ENCODE peak calls at places on chromosomes 6 and 20, in four cellular contexts. Z is HepG2, B is H1, S is GM12878. N is an unnamed sample.

GRCh38 chr6:106591111-106591825 is 38.0 kb downstream of the RTN4IP1 start:
- DNase-seq in Z (peak), S (no peak), B (no peak), N (no peak)

GRCh38 chr6:71419217-71419953 is 130.8 kb downstream of the OGFRL1 start:
- DNase-seq in S (no peak), Z (no peak), B (no peak), N (no peak)

GRCh38 chr6:70669133-70669532 is 1.4 kb downstream of the SMAP1 start:
- DNase-seq in S (no peak), B (no peak), Z (peak), N (no peak)

GRCh38 chr6:28683945-28684538 is 158.4 kb downstream of the GPX5 start:
- DNase-seq in Z (peak), S (no peak), B (no peak), N (no peak)

GRCh38 chr20:31674895-31675827 is 37.4 kb downstream of the COX4I2 start:
- DNase-seq in Z (no peak), S (no peak), B (no peak), N (no peak)

GRCh38 chr6:109006818-109007217 is 87.8 kb downstream of the SESN1 start:
- DNase-seq in S (no peak), Z (no peak), B (no peak), N (no peak)

GRCh38 chr20:36235892-36236785 is at the start of gene AAR2:
- DNase-seq in S (peak), B (peak), Z (peak), N (peak)

GRCh38 chr20:4297141-4297826 is 281.9 kb upstream of the RNF24 start:
- DNase-seq in Z (peak), S (no peak), B (no peak), N (no peak)

GRCh38 chr6:109252261-109253041 is 129.8 kb downstream of the CD164 start:
- DNase-seq in Z (peak), B (no peak), S (no peak), N (no peak)

GRCh38 chr20:53939554-53940355 is 130.6 kb downstream of the BCAS1 start:
- DNase-seq in S (peak), B (peak), Z (peak), N (peak)

GRCh38 chr20:59063358-59064213 is 21.0 kb upstream of the PRELID3B start:
- DNase-seq in B (no peak), Z (no peak), S (no peak), N (no peak)

GRCh38 chr6:110509617-110510231 is 33.3 kb upstream of the SLC22A16 start:
- DNase-seq in S (no peak), B (no peak), Z (peak), N (no peak)

GRCh38 chr20:58408603-58409246 is 19.7 kb downstream of the VAPB start:
- DNase-seq in Z (peak), B (no peak), S (no peak), N (no peak)

GRCh38 chr6:138086573-138087196 is 20.5 kb downstream of the PERP start:
- DNase-seq in B (peak), S (no peak), Z (peak), N (peak)

GRCh38 chr6:38185752-38186151 is 366.2 kb downstream of the ZFAND3 start:
- DNase-seq in Z (no peak), S (no peak), B (no peak), N (no peak)

GRCh38 chr6:101000334-101000733 is 119.2 kb upstream of the ASCC3 start:
- DNase-seq in Z (no peak), S (no peak), B (no peak), N (no peak)

GRCh38 chr6:163634514-163635171 is 220.1 kb downstream of the QKI start:
- DNase-seq in Z (no peak), B (no peak), S (no peak), N (no peak)

GRCh38 chr6:15691250-15691869 is 28.5 kb upstream of the DTNBP1 start:
- DNase-seq in S (peak), B (peak), Z (peak), N (peak)

GRCh38 chr6:136784910-136785746 is 7.1 kb downstream of the MAP3K5 start:
- DNase-seq in S (no peak), Z (no peak), B (no peak), N (no peak)

GRCh38 chr6:10759884-10760329 is 12.3 kb downstream of the TMEM14B start:
- DNase-seq in S (no peak), B (no peak), Z (no peak), N (no peak)

GRCh38 chr6:35191899-35192298 is 21.9 kb upstream of the SCUBE3 start:
- DNase-seq in Z (no peak), S (no peak), B (no peak), N (no peak)

GRCh38 chr6:132888701-132889100 is 74.3 kb downstream of the RPS12 start:
- DNase-seq in B (no peak), S (no peak), Z (no peak), N (no peak)

GRCh38 chr6:76555090-76555489 is 482.6 kb upstream of the IMPG1 start:
- DNase-seq in B (peak), Z (no peak), S (no peak), N (no peak)

GRCh38 chr6:105692630-105693212 is 289.8 kb upstream of the PREP start:
- DNase-seq in S (no peak), B (no peak), Z (no peak), N (no peak)

GRCh38 chr6:90088009-90088408 is 193.7 kb downstream of the GJA10 start:
- DNase-seq in S (no peak), Z (no peak), B (no peak), N (no peak)

GRCh38 chr20:14341782-14342181 is 4.4 kb upstream of the FLRT3 start:
- DNase-seq in Z (no peak), B (no peak), S (no peak), N (no peak)

GRCh38 chr6:152846825-152847224 is 96.2 kb downstream of the VIP start:
- DNase-seq in B (no peak), S (no peak), Z (peak), N (no peak)

GRCh38 chr6:7758456-7758855 is 32.6 kb downstream of the BMP6 start:
- DNase-seq in B (no peak), Z (no peak), S (no peak), N (no peak)

GRCh38 chr6:38488876-38489275 is 150.9 kb downstream of the BTBD9 start:
- DNase-seq in Z (no peak), B (no peak), S (no peak), N (no peak)

GRCh38 chr6:151512481-151512880 is 18.7 kb downstream of the CCDC170 start:
- DNase-seq in S (no peak), Z (no peak), B (no peak), N (no peak)

GRCh38 chr6:155505560-155505959 is 49.9 kb upstream of the NOX3 start:
- DNase-seq in Z (no peak), S (no peak), B (no peak), N (no peak)

GRCh38 chr6:56242343-56242742 is 5.0 kb downstream of the COL21A1 start:
- DNase-seq in S (no peak), B (no peak), Z (no peak), N (no peak)

GRCh38 chr6:16058188-16058780 is 70.6 kb upstream of the MYLIP start:
- DNase-seq in B (no peak), S (no peak), Z (no peak), N (no peak)

GRCh38 chr6:141587482-141588266 is 545.1 kb upstream of the GJE1 start:
- DNase-seq in B (no peak), S (no peak), Z (no peak), N (no peak)

GRCh38 chr6:15911753-15912504 is 217.0 kb upstream of the MYLIP start:
- DNase-seq in B (no peak), Z (no peak), S (no peak), N (peak)

GRCh38 chr6:18389479-18389878 is 2.3 kb downstream of the RNF144B start:
- DNase-seq in B (no peak), Z (no peak), S (no peak), N (no peak)

DNA sequence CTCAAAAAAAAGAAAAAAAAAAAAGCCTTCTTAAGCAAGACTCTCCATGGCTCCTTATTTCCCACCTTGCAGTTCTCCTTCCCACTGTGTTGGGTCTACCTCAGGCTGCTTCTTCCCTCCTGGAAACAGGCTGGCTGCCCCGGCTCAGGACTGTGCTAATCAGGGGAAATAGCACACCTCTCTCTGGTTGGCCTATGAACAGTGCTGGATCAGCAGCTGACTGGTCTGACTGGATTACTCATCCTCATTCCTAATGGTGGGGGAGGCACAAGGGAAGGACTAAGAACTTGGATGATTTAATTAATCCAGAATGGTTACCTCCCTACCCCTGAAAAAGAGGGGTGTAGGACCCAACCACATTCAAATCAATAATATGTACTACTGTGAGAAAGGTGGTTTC is 3.9 kb upstream of the SRSF3 start:
- DNase-seq in Z (peak), B (no peak), S (no peak), N (no peak)
- TF ChIP-seq SUZ12 in Z (no peak), B (no peak), S (no peak), N (no peak)

DNA sequence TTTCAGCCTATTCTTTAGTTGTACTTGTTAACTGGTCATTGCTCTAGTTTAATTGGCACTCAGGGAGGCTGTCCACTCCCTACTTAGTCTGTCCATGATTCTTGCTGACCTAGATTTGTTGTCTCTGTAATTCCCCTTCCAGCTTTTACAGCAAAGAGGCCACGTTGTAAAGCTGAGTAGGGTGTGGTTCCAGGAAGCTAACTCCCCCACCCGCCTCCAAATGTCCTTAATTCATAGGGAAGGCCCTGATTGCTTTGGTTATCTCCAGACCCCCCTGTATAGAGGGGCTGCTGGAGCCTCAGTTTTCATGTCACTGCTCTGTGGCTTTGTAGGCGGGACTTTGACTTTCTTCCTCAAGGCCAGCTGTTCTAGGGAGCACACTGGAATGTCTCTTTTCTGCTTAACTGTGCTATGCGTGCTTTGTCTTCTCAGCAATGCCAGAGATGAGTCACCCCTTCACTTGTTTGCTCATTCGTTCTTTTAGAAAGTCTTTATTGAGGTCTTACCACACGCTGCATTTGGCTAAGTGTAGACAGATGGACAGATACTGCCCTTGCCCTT is 175.1 kb upstream of the JAG1 start:
- DNase-seq in B (peak), S (peak), Z (peak), N (peak)
- TF ChIP-seq ZNF274 in B (no peak), S (no peak), Z (no peak), N (no peak)

GRCh38 chr20:34274694-34275093 is 28.5 kb downstream of the AHCY start:
- DNase-seq in Z (peak), B (no peak), S (no peak), N (no peak)

GRCh38 chr20:34268851-34269668 is 27.8 kb downstream of the ASIP start:
- DNase-seq in B (no peak), Z (no peak), S (no peak), N (no peak)

GRCh38 chr20:34268145-34268544 is 26.9 kb downstream of the ASIP start:
- DNase-seq in S (no peak), Z (no peak), B (no peak), N (no peak)

GRCh38 chr20:34271961-34272360 is 30.7 kb downstream of the ASIP start:
- DNase-seq in S (no peak), B (no peak), Z (no peak), N (no peak)

DNA sequence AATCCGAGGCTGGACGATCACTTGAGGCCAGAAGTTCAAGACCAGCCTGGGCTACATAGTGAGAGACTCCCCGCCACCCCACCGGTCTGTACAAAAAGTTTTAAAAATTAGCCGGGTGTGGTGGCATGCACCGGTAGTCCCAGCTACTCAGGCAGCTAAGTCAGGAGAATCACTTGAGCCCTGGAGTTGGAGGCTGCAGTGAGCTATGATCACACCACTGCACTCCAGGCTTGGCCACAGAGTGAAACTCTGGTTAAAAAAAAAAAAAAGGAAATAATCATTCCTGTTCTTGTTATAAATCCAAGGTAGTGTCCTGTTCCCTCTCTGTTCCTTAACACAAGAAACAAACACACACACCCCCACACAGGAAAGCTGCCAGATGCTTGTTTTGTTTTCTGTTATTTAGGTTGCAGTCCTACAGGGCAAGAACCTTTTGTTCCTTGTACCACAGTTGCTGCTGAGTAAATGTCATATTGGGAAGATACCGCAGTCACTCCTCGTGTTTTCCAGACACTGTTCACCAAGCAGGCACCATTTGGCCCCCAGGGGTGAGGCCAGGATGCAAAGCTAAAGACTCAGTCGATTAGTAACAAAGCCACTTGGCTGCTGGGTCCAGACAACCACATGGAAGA is 28.9 kb downstream of the ASIP start:
- DNase-seq in Z (no peak), S (no peak), B (no peak), N (no peak)
- TF ChIP-seq YY1 in Z (no peak), S (no peak), B (no peak), N (no peak)

DNA sequence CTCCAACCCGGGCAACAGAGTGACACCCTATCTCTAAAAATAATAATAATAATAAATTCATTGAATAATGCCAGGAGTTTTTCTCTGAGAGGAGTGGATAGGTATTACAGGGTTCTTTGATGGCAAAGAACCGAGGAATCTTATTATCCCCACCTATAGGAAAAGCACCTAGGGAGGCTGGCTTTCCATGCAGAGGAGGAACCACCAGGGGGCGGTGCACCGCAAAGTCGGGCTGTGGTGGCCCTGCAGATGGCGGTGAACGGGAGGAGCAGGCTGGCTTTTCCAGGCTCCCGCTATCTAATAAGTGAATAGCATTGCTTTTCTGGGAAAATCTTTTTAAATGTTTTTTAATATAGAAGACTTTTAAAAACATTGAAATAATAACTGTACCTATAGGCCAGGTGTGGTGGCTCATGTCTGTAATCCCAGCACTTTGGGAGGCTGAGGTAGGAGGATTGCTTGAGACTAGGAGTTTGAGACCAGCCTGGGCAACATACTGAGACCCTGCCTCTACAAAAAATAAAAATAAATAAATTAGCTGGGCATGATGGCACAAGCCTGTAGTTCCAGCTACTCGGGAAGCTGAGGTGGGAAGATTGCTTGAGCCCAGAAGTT is 864.2 kb downstream of the KIF16B start:
- DNase-seq in S (no peak), B (peak), Z (peak), N (peak)
- TF ChIP-seq SUZ12 in S (no peak), B (no peak), Z (no peak), N (no peak)

DNA sequence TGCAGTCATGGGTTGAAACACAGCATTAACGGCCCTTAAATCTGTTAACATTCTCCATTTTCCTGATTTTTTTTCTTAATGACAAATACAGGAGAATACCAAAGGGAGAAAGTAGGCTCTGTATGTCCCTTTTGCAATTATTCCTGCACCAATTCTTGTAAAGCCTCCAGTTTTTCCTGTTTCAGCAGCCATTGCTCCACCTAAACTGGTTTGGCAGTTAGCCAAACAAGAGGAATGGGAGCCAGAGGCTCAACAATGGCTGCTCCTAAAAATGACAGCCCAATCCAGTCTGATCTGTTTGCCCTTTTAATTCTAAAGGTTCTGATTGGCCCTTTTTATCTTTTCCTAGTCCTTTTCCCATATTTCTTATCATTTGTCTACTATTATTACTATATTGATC is 284.2 kb upstream of the SGK1 start:
- DNase-seq in S (no peak), B (no peak), Z (no peak), N (no peak)
- TF ChIP-seq ZNF274 in S (no peak), B (no peak), Z (no peak), N (no peak)

GRCh38 chr6:37049990-37050853 is 44.8 kb downstream of the FGD2 start:
- DNase-seq in Z (no peak), S (no peak), B (no peak), N (no peak)

GRCh38 chr6:37048851-37049734 is 43.6 kb downstream of the FGD2 start:
- DNase-seq in Z (no peak), S (peak), B (no peak), N (no peak)

GRCh38 chr6:37047421-37047931 is 42.0 kb downstream of the FGD2 start:
- DNase-seq in Z (no peak), B (no peak), S (no peak), N (no peak)

GRCh38 chr6:37049735-37049989 is 44.2 kb downstream of the FGD2 start:
- DNase-seq in S (no peak), Z (no peak), B (no peak), N (no peak)

GRCh38 chr6:37047933-37048850 is 42.7 kb downstream of the FGD2 start:
- DNase-seq in Z (no peak), S (no peak), B (no peak), N (no peak)
- TF ChIP-seq YY1 in Z (no peak), S (no peak), B (no peak), N (no peak)

GRCh38 chr20:61565791-61566190 is 313.7 kb downstream of the CDH4 start:
- DNase-seq in Z (no peak), B (no peak), S (no peak), N (no peak)

GRCh38 chr20:61569836-61570235 is 317.8 kb downstream of the CDH4 start:
- DNase-seq in S (no peak), Z (no peak), B (no peak), N (no peak)

GRCh38 chr20:61566691-61567090 is 314.6 kb downstream of the CDH4 start:
- DNase-seq in Z (no peak), S (no peak), B (no peak), N (no peak)

GRCh38 chr20:61564628-61565027 is 312.6 kb downstream of the CDH4 start:
- DNase-seq in Z (no peak), S (no peak), B (no peak), N (no peak)

DNA sequence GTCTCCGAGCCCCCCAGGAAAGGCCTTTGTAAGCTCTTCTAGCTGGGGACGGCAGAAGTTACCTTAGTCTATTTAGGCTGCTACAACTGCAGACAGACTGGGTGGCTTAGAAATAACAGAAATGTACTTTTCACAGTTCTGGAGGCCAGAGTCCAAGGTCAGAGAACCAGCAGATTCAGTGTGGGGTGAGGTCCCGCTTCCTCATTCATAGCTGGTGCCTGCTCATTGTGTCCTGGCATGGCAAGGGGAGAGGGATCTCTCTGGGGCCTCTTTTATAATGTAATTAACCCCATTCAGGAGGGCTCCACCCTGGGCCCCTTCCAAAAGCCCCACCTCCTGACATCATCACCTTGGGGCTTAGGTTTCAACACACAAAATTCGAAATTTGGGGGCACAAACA is 315.1 kb downstream of the CDH4 start:
- DNase-seq in Z (peak), B (peak), S (no peak), N (no peak)
- TF ChIP-seq SUZ12 in Z (no peak), B (no peak), S (no peak), N (no peak)

N was measured in NT2/D1.